ENCODE peak calls at places on chromosomes 11 and 22, in seven cellular contexts. One of them, this sample, is unnamed.
A peak's percentile ranks its signal among the peaks of the same experiment; 100 is the strongest.

GRCh38 chr11:112097734-112098528 is 11.3 kb downstream of the SDHD start:
- DNase-seq in neural progenitor cell: no peak
- DNase-seq in tibial nerve: no peak
- DNase-seq in transverse colon: no peak
- DNase-seq in CD8-positive, alpha-beta memory T cell: no peak
- DNase-seq in neuronal stem cell: no peak
- DNase-seq in ovary: no peak
- DNase-seq in this sample: no peak

GRCh38 chr11:79503028-79503427 is 62.2 kb upstream of the TENM4 start:
- DNase-seq in neural progenitor cell: no peak
- DNase-seq in tibial nerve: no peak
- DNase-seq in transverse colon: no peak
- DNase-seq in CD8-positive, alpha-beta memory T cell: no peak
- DNase-seq in neuronal stem cell: no peak
- DNase-seq in ovary: no peak
- DNase-seq in this sample: no peak

GRCh38 chr11:47863189-47863892 is 15.2 kb upstream of the NUP160 start:
- DNase-seq in neural progenitor cell: no peak
- DNase-seq in tibial nerve: no peak
- DNase-seq in transverse colon: no peak
- DNase-seq in CD8-positive, alpha-beta memory T cell: no peak
- DNase-seq in neuronal stem cell: no peak
- DNase-seq in ovary: no peak
- DNase-seq in this sample: peak; percentile 86

GRCh38 chr11:114065094-114065493 is 5.6 kb downstream of the ZBTB16 start:
- DNase-seq in neural progenitor cell: no peak
- DNase-seq in tibial nerve: no peak
- DNase-seq in transverse colon: no peak
- DNase-seq in CD8-positive, alpha-beta memory T cell: no peak
- DNase-seq in neuronal stem cell: no peak
- DNase-seq in ovary: no peak
- DNase-seq in this sample: no peak

GRCh38 chr11:34614334-34615113 is 6.4 kb upstream of the EHF start:
- DNase-seq in neural progenitor cell: no peak
- DNase-seq in tibial nerve: peak; percentile 21
- DNase-seq in transverse colon: no peak
- DNase-seq in CD8-positive, alpha-beta memory T cell: no peak
- DNase-seq in neuronal stem cell: no peak
- DNase-seq in ovary: no peak
- DNase-seq in this sample: no peak

GRCh38 chr11:5910521-5910920 is 17.5 kb downstream of the OR52E5 start:
- DNase-seq in neural progenitor cell: no peak
- DNase-seq in tibial nerve: no peak
- DNase-seq in transverse colon: no peak
- DNase-seq in CD8-positive, alpha-beta memory T cell: no peak
- DNase-seq in neuronal stem cell: no peak
- DNase-seq in ovary: no peak
- DNase-seq in this sample: no peak

GRCh38 chr22:41425704-41426365 is 20.8 kb downstream of the TOB2 start:
- DNase-seq in neural progenitor cell: no peak
- DNase-seq in tibial nerve: no peak
- DNase-seq in transverse colon: no peak
- DNase-seq in CD8-positive, alpha-beta memory T cell: no peak
- DNase-seq in neuronal stem cell: no peak
- DNase-seq in ovary: no peak
- DNase-seq in this sample: no peak

GRCh38 chr11:5577101-5577500 is 3.6 kb upstream of the OR52B6 start:
- DNase-seq in neural progenitor cell: no peak
- DNase-seq in tibial nerve: no peak
- DNase-seq in transverse colon: no peak
- DNase-seq in CD8-positive, alpha-beta memory T cell: no peak
- DNase-seq in neuronal stem cell: no peak
- DNase-seq in ovary: no peak
- DNase-seq in this sample: no peak

GRCh38 chr11:14973621-14974020 is 1.5 kb upstream of the CALCA start:
- DNase-seq in neural progenitor cell: peak; percentile 65
- DNase-seq in tibial nerve: no peak
- DNase-seq in transverse colon: no peak
- DNase-seq in CD8-positive, alpha-beta memory T cell: no peak
- DNase-seq in neuronal stem cell: peak; percentile 36
- DNase-seq in ovary: no peak
- DNase-seq in this sample: no peak

GRCh38 chr11:66866420-66867010 is 9.7 kb downstream of the LRFN4 start:
- DNase-seq in neural progenitor cell: no peak
- DNase-seq in tibial nerve: no peak
- DNase-seq in transverse colon: no peak
- DNase-seq in CD8-positive, alpha-beta memory T cell: no peak
- DNase-seq in neuronal stem cell: no peak
- DNase-seq in ovary: no peak
- DNase-seq in this sample: no peak

GRCh38 chr11:2717561-2717960 is 17.8 kb upstream of the KCNQ1OT1 start:
- DNase-seq in neural progenitor cell: no peak
- DNase-seq in tibial nerve: no peak
- DNase-seq in transverse colon: no peak
- DNase-seq in CD8-positive, alpha-beta memory T cell: no peak
- DNase-seq in neuronal stem cell: no peak
- DNase-seq in ovary: no peak
- DNase-seq in this sample: no peak

GRCh38 chr22:45867906-45868555 is 108.9 kb downstream of the WNT7B start:
- DNase-seq in neural progenitor cell: no peak
- DNase-seq in tibial nerve: no peak
- DNase-seq in transverse colon: no peak
- DNase-seq in CD8-positive, alpha-beta memory T cell: no peak
- DNase-seq in neuronal stem cell: no peak
- DNase-seq in ovary: no peak
- DNase-seq in this sample: no peak

GRCh38 chr11:36577859-36578258 is 10.1 kb downstream of the RAG1 start:
- DNase-seq in neural progenitor cell: no peak
- DNase-seq in tibial nerve: no peak
- DNase-seq in transverse colon: no peak
- DNase-seq in CD8-positive, alpha-beta memory T cell: no peak
- DNase-seq in neuronal stem cell: no peak
- DNase-seq in ovary: no peak
- DNase-seq in this sample: no peak

GRCh38 chr11:93491941-93492340 is 51.2 kb downstream of the SMCO4 start:
- DNase-seq in neural progenitor cell: no peak
- DNase-seq in tibial nerve: no peak
- DNase-seq in transverse colon: no peak
- DNase-seq in CD8-positive, alpha-beta memory T cell: no peak
- DNase-seq in neuronal stem cell: no peak
- DNase-seq in ovary: no peak
- DNase-seq in this sample: no peak

GRCh38 chr22:19998991-19999820 is 17.4 kb downstream of the ARVCF start:
- DNase-seq in neural progenitor cell: no peak
- DNase-seq in tibial nerve: no peak
- DNase-seq in transverse colon: no peak
- DNase-seq in CD8-positive, alpha-beta memory T cell: peak; percentile 28
- DNase-seq in neuronal stem cell: no peak
- DNase-seq in ovary: no peak
- DNase-seq in this sample: no peak

GRCh38 chr11:83568474-83568873 is 282.3 kb upstream of the CCDC90B start:
- DNase-seq in neural progenitor cell: no peak
- DNase-seq in tibial nerve: no peak
- DNase-seq in transverse colon: no peak
- DNase-seq in CD8-positive, alpha-beta memory T cell: no peak
- DNase-seq in neuronal stem cell: no peak
- DNase-seq in ovary: no peak
- DNase-seq in this sample: no peak

DNA sequence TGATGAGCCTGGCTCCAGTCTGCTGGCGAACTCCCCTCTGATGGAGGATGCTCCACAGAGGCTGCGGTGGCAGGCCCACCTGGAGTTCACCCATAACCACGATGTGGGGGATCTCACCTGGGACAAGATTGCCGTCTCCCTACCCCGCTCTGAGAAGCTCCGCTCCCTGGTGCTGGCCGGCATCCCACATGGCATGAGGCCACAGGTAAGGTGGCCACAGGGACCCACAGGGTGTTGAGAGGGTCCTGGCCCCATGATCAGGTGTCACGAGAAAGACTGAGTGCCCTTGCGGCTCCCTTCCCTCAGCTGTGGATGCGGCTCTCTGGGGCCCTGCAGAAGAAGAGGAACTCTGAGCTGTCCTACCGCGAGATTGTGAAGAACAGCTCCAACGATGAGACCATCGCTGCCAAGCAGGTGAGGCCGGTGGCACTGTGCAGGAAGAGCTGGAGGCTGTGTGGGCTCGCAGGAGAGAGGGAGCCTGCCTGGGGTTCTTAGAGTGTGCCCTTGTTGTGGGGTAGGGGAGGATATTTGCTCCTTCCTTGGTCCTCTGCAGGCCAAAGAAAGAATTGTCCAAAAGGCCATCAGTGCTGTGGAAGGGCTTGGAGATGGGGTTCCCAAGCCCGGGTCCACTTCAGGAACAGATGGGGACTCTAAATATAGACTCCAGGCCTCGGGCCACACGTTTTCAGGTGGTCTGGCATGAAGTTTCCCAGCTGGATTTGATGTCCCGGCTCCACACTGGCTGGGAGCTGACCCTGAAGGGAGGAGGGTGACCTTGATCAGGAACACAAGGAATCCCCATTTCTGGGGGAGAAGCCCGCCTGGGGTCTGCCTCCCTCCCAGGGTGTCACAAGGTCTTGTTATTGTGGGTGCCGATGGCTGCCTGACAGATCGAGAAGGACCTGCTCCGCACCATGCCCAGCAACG is 34.1 kb downstream of the SGSM3 start:
- DNase-seq in neural progenitor cell: no peak
- DNase-seq in tibial nerve: no peak
- DNase-seq in transverse colon: no peak
- DNase-seq in CD8-positive, alpha-beta memory T cell: no peak
- DNase-seq in neuronal stem cell: no peak
- DNase-seq in ovary: no peak
- DNase-seq in this sample: no peak
- H3K4me1 ChIP-seq in neural progenitor cell: no peaks in the 10 kb centered on the region
- H3K4me1 ChIP-seq in tibial nerve: no peaks in the 10 kb centered on the region
- H3K4me1 ChIP-seq in transverse colon: peaks cover 3% of the 10 kb centered on the region
- H3K4me1 ChIP-seq in CD8-positive, alpha-beta memory T cell: peaks cover 44% of the 10 kb centered on the region
- H3K4me1 ChIP-seq in neuronal stem cell: no peaks in the 10 kb centered on the region
- H3K4me1 ChIP-seq in ovary: no peaks in the 10 kb centered on the region
- H3K4me1 ChIP-seq in this sample: peaks cover 38% of the 10 kb centered on the region

DNA sequence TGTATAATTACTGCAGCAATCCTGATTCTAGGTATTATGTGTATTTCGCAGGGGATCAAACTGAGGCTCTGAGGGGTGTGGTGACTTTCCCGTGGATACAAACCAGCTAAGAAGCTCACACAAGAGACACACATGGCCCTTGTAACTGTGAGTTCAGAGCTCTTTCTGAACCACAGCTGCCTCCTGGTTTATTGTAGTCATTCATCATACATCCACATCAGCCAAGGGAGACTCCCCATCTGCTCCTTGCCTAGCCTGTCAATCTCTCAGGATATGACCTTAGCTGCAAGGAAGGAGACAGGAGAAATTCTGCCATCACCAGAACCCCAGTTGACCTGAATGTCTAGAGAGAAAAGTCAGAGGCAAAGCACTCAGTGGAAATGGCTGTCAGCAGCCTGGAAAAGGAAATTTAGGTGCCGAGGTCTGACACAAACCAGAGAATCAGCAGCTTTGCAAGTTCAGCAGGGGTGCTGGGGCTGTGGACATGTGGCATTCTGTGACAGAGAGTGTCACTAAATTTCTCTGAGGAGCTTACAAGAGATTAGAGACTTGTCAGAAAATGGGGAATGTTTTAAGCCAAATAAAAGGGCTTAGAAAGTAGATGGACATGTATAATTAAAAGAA is 209.5 kb downstream of the AASDHPPT start:
- DNase-seq in neural progenitor cell: peak; percentile 53
- DNase-seq in tibial nerve: no peak
- DNase-seq in transverse colon: no peak
- DNase-seq in CD8-positive, alpha-beta memory T cell: no peak
- DNase-seq in neuronal stem cell: no peak
- DNase-seq in ovary: no peak
- DNase-seq in this sample: no peak
- H3K27ac ChIP-seq in neural progenitor cell: peak overlapping the region; percentile 74
- H3K27ac ChIP-seq in tibial nerve: no peak overlapping the region
- H3K27ac ChIP-seq in transverse colon: no peak overlapping the region
- H3K27ac ChIP-seq in CD8-positive, alpha-beta memory T cell: no peak overlapping the region
- H3K27ac ChIP-seq in neuronal stem cell: no peak overlapping the region
- H3K27ac ChIP-seq in ovary: no peak overlapping the region
- H3K27ac ChIP-seq in this sample: no peak overlapping the region

DNA sequence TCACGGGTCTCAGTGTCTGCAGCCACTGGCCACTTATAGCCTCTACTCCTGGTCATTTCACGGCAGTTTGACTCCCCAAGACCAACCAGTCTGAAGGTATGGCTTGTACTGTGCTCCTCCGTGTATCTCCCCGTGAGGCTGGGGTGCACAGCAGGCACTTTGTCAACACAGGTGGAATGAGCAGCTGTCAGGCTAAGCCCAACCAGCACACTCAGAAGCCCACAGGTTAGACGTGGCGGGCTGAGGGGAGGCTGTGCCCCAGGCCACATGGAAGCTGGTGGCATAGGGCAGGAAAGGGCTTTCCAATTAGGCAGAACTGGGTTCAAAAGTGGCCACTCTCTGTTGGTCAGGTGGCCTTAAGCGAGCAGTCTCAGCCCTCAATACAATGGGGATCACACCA is 7.0 kb downstream of the TP53I11 start:
- DNase-seq in neural progenitor cell: no peak
- DNase-seq in tibial nerve: no peak
- DNase-seq in transverse colon: no peak
- DNase-seq in CD8-positive, alpha-beta memory T cell: no peak
- DNase-seq in neuronal stem cell: no peak
- DNase-seq in ovary: no peak
- DNase-seq in this sample: no peak
- H3K4me3 ChIP-seq in neural progenitor cell: no peak overlapping the region
- H3K4me3 ChIP-seq in tibial nerve: no peak overlapping the region
- H3K4me3 ChIP-seq in transverse colon: no peak overlapping the region
- H3K4me3 ChIP-seq in CD8-positive, alpha-beta memory T cell: no peak overlapping the region
- H3K4me3 ChIP-seq in neuronal stem cell: no peak overlapping the region
- H3K4me3 ChIP-seq in ovary: no peak overlapping the region
- H3K4me3 ChIP-seq in this sample: no peak overlapping the region

DNA sequence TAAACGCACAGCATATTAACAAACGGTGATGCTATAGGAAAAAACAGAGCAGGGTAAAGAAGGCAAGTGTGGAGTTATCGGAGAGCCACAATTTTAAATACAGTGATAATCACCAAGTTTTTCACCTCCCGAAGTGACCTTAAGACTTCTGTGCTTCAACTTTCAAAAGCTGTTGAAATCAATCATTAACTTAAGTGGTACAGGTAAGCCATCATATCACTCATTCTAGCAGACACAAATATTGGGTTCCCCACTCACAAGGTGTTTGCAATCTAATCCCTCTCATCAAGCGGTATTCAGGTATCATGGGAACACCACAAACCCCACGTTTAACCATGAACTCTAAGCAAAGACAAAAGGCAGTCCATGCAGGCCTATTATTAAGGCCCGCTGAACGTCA is 26.8 kb downstream of the LARGE1 start:
- DNase-seq in neural progenitor cell: no peak
- DNase-seq in tibial nerve: no peak
- DNase-seq in transverse colon: no peak
- DNase-seq in CD8-positive, alpha-beta memory T cell: no peak
- DNase-seq in neuronal stem cell: no peak
- DNase-seq in ovary: no peak
- DNase-seq in this sample: no peak
- H3K4me1 ChIP-seq in neural progenitor cell: peaks cover 20% of the 10 kb centered on the region
- H3K4me1 ChIP-seq in tibial nerve: no peaks in the 10 kb centered on the region
- H3K4me1 ChIP-seq in transverse colon: no peaks in the 10 kb centered on the region
- H3K4me1 ChIP-seq in CD8-positive, alpha-beta memory T cell: no peaks in the 10 kb centered on the region
- H3K4me1 ChIP-seq in neuronal stem cell: peaks cover 10% of the 10 kb centered on the region
- H3K4me1 ChIP-seq in ovary: peaks cover 8% of the 10 kb centered on the region
- H3K4me1 ChIP-seq in this sample: no peaks in the 10 kb centered on the region

GRCh38 chr11:74397531-74398243 is 546 bp downstream of the PGM2L1 start:
- DNase-seq in neural progenitor cell: peak; percentile 59
- DNase-seq in tibial nerve: no peak
- DNase-seq in transverse colon: peak; percentile 62
- DNase-seq in CD8-positive, alpha-beta memory T cell: peak; percentile 52
- DNase-seq in neuronal stem cell: peak; percentile 27
- DNase-seq in ovary: no peak
- DNase-seq in this sample: peak; percentile 82
- H3K27ac ChIP-seq in neural progenitor cell: no peak overlapping the region
- H3K27ac ChIP-seq in tibial nerve: peak overlapping the region; percentile 96
- H3K27ac ChIP-seq in transverse colon: peak overlapping the region; percentile 94
- H3K27ac ChIP-seq in CD8-positive, alpha-beta memory T cell: peak overlapping the region; percentile 77
- H3K27ac ChIP-seq in neuronal stem cell: no peak overlapping the region
- H3K27ac ChIP-seq in ovary: peak overlapping the region; percentile 75
- H3K27ac ChIP-seq in this sample: peak overlapping the region; percentile 81

This sample was measured in CD4-positive, CD25-positive, alpha-beta regulatory T cell.